ENCODE peak calls at places on chromosomes 5 and 9, in nine cellular contexts. One of them, this sample, is unnamed.
A peak's percentile ranks its signal among the peaks of the same experiment; 100 is the strongest.

GRCh38 chr9:87898151-87898550 is 15.5 kb downstream of the SPATA31E1 start:
- DNase-seq in foreskin fibroblast: peak; percentile 10
- DNase-seq in stimulated activated naive B cell treated with anti-CD40 and anti-IgM and Interleukin-4, amounts not matched to agents 10 μg/mL and 1 μg/mL and 100 μg/mL, for 72 hours: no peak
- DNase-seq in lung: no peak
- DNase-seq in ACHN: no peak
- DNase-seq in heart right ventricle: no peak
- DNase-seq in fibroblast of the aortic adventitia: peak; percentile 43
- DNase-seq in hypothalamus: no peak
- DNase-seq in hepatic stellate cell: no peak
- DNase-seq in this sample: no peak

GRCh38 chr5:180466316-180466715 is 27.9 kb upstream of the CNOT6 start:
- DNase-seq in hepatic stellate cell: no peak
- DNase-seq in foreskin fibroblast: no peak
- DNase-seq in fibroblast of the aortic adventitia: no peak
- DNase-seq in hypothalamus: no peak
- DNase-seq in ACHN: no peak
- DNase-seq in heart right ventricle: no peak
- DNase-seq in stimulated activated naive B cell treated with anti-CD40 and anti-IgM and Interleukin-4, amounts not matched to agents 10 μg/mL and 1 μg/mL and 100 μg/mL, for 72 hours: no peak
- DNase-seq in lung: no peak
- DNase-seq in this sample: no peak

GRCh38 chr5:56951131-56951945 is 585 bp downstream of the MIER3 start:
- DNase-seq in ACHN: peak; percentile 6
- DNase-seq in heart right ventricle: peak; percentile 40
- DNase-seq in hepatic stellate cell: peak; percentile 34
- DNase-seq in stimulated activated naive B cell treated with anti-CD40 and anti-IgM and Interleukin-4, amounts not matched to agents 10 μg/mL and 1 μg/mL and 100 μg/mL, for 72 hours: peak; percentile 31
- DNase-seq in hypothalamus: peak; percentile 67
- DNase-seq in lung: no peak
- DNase-seq in fibroblast of the aortic adventitia: peak; percentile 3
- DNase-seq in foreskin fibroblast: no peak
- DNase-seq in this sample: no peak

GRCh38 chr9:97807681-97808080 is 45.3 kb upstream of the FOXE1 start:
- DNase-seq in foreskin fibroblast: no peak
- DNase-seq in hepatic stellate cell: no peak
- DNase-seq in fibroblast of the aortic adventitia: no peak
- DNase-seq in hypothalamus: no peak
- DNase-seq in heart right ventricle: no peak
- DNase-seq in stimulated activated naive B cell treated with anti-CD40 and anti-IgM and Interleukin-4, amounts not matched to agents 10 μg/mL and 1 μg/mL and 100 μg/mL, for 72 hours: no peak
- DNase-seq in lung: no peak
- DNase-seq in ACHN: peak; percentile 30
- DNase-seq in this sample: no peak

GRCh38 chr5:142156839-142157463 is 48.4 kb downstream of the NDFIP1 start:
- DNase-seq in ACHN: no peak
- DNase-seq in foreskin fibroblast: no peak
- DNase-seq in hypothalamus: no peak
- DNase-seq in fibroblast of the aortic adventitia: no peak
- DNase-seq in hepatic stellate cell: no peak
- DNase-seq in lung: no peak
- DNase-seq in stimulated activated naive B cell treated with anti-CD40 and anti-IgM and Interleukin-4, amounts not matched to agents 10 μg/mL and 1 μg/mL and 100 μg/mL, for 72 hours: no peak
- DNase-seq in heart right ventricle: no peak
- DNase-seq in this sample: no peak

GRCh38 chr5:153592081-153592480 is 101.6 kb downstream of the GRIA1 start:
- DNase-seq in heart right ventricle: no peak
- DNase-seq in stimulated activated naive B cell treated with anti-CD40 and anti-IgM and Interleukin-4, amounts not matched to agents 10 μg/mL and 1 μg/mL and 100 μg/mL, for 72 hours: no peak
- DNase-seq in fibroblast of the aortic adventitia: no peak
- DNase-seq in hypothalamus: no peak
- DNase-seq in lung: no peak
- DNase-seq in hepatic stellate cell: no peak
- DNase-seq in foreskin fibroblast: no peak
- DNase-seq in ACHN: no peak
- DNase-seq in this sample: no peak

GRCh38 chr5:139908749-139909148 is 113.1 kb downstream of the PSD2 start:
- DNase-seq in fibroblast of the aortic adventitia: peak; percentile 60
- DNase-seq in hepatic stellate cell: no peak
- DNase-seq in stimulated activated naive B cell treated with anti-CD40 and anti-IgM and Interleukin-4, amounts not matched to agents 10 μg/mL and 1 μg/mL and 100 μg/mL, for 72 hours: no peak
- DNase-seq in ACHN: no peak
- DNase-seq in hypothalamus: peak; percentile 10
- DNase-seq in heart right ventricle: no peak
- DNase-seq in foreskin fibroblast: peak; percentile 8
- DNase-seq in lung: no peak
- DNase-seq in this sample: no peak

GRCh38 chr5:139579-140442 is 47.8 kb downstream of the PLEKHG4B start:
- DNase-seq in foreskin fibroblast: no peak
- DNase-seq in lung: no peak
- DNase-seq in heart right ventricle: no peak
- DNase-seq in hepatic stellate cell: no peak
- DNase-seq in hypothalamus: no peak
- DNase-seq in ACHN: no peak
- DNase-seq in fibroblast of the aortic adventitia: no peak
- DNase-seq in stimulated activated naive B cell treated with anti-CD40 and anti-IgM and Interleukin-4, amounts not matched to agents 10 μg/mL and 1 μg/mL and 100 μg/mL, for 72 hours: no peak
- DNase-seq in this sample: no peak

GRCh38 chr9:109401169-109401989 is 80.5 kb upstream of the EPB41L4B start:
- DNase-seq in lung: peak; percentile 66
- DNase-seq in ACHN: peak; percentile 55
- DNase-seq in fibroblast of the aortic adventitia: peak; percentile 49
- DNase-seq in stimulated activated naive B cell treated with anti-CD40 and anti-IgM and Interleukin-4, amounts not matched to agents 10 μg/mL and 1 μg/mL and 100 μg/mL, for 72 hours: peak; percentile 67
- DNase-seq in hypothalamus: peak; percentile 19
- DNase-seq in hepatic stellate cell: peak; percentile 40
- DNase-seq in foreskin fibroblast: no peak
- DNase-seq in heart right ventricle: no peak
- DNase-seq in this sample: no peak

GRCh38 chr5:17400724-17401508 is 97.1 kb upstream of the TAF11L2 start:
- DNase-seq in heart right ventricle: no peak
- DNase-seq in lung: no peak
- DNase-seq in stimulated activated naive B cell treated with anti-CD40 and anti-IgM and Interleukin-4, amounts not matched to agents 10 μg/mL and 1 μg/mL and 100 μg/mL, for 72 hours: no peak
- DNase-seq in hepatic stellate cell: no peak
- DNase-seq in foreskin fibroblast: no peak
- DNase-seq in hypothalamus: no peak
- DNase-seq in ACHN: no peak
- DNase-seq in fibroblast of the aortic adventitia: no peak
- DNase-seq in this sample: no peak

GRCh38 chr9:6646028-6646636 is 603 bp upstream of the GLDC start:
- DNase-seq in heart right ventricle: no peak
- DNase-seq in hypothalamus: no peak
- DNase-seq in foreskin fibroblast: no peak
- DNase-seq in hepatic stellate cell: no peak
- DNase-seq in fibroblast of the aortic adventitia: no peak
- DNase-seq in stimulated activated naive B cell treated with anti-CD40 and anti-IgM and Interleukin-4, amounts not matched to agents 10 μg/mL and 1 μg/mL and 100 μg/mL, for 72 hours: peak; percentile 26
- DNase-seq in lung: no peak
- DNase-seq in ACHN: peak; percentile 68
- DNase-seq in this sample: no peak

GRCh38 chr5:120446068-120446492 is 18.0 kb upstream of the PRR16 start:
- DNase-seq in foreskin fibroblast: peak; percentile 92
- DNase-seq in ACHN: no peak
- DNase-seq in lung: no peak
- DNase-seq in hepatic stellate cell: peak; percentile 66
- DNase-seq in stimulated activated naive B cell treated with anti-CD40 and anti-IgM and Interleukin-4, amounts not matched to agents 10 μg/mL and 1 μg/mL and 100 μg/mL, for 72 hours: no peak
- DNase-seq in heart right ventricle: no peak
- DNase-seq in fibroblast of the aortic adventitia: peak; percentile 98
- DNase-seq in hypothalamus: no peak
- DNase-seq in this sample: no peak

GRCh38 chr9:135410831-135411473 is 68.6 kb upstream of the PPP1R26 start:
- DNase-seq in stimulated activated naive B cell treated with anti-CD40 and anti-IgM and Interleukin-4, amounts not matched to agents 10 μg/mL and 1 μg/mL and 100 μg/mL, for 72 hours: no peak
- DNase-seq in foreskin fibroblast: no peak
- DNase-seq in heart right ventricle: no peak
- DNase-seq in hypothalamus: no peak
- DNase-seq in fibroblast of the aortic adventitia: no peak
- DNase-seq in hepatic stellate cell: no peak
- DNase-seq in lung: no peak
- DNase-seq in ACHN: no peak
- DNase-seq in this sample: no peak

GRCh38 chr5:1552469-1553255 is 28.9 kb upstream of the LPCAT1 start:
- DNase-seq in hypothalamus: peak; percentile 95
- DNase-seq in foreskin fibroblast: no peak
- DNase-seq in heart right ventricle: peak; percentile 51
- DNase-seq in ACHN: no peak
- DNase-seq in hepatic stellate cell: no peak
- DNase-seq in fibroblast of the aortic adventitia: peak; percentile 59
- DNase-seq in stimulated activated naive B cell treated with anti-CD40 and anti-IgM and Interleukin-4, amounts not matched to agents 10 μg/mL and 1 μg/mL and 100 μg/mL, for 72 hours: no peak
- DNase-seq in lung: peak; percentile 53
- DNase-seq in this sample: peak; percentile 87

This sample was measured in mesenteric fat pad.